ENCODE peak calls at places on chromosomes 1 and 21, in eight cellular contexts. X is SHP77 treated with DMSO at 0.1 percent for 48 hours; I is naive thymus-derived CD8-positive, alpha-beta T cell; U is adipocyte; L is mesendoderm; G is RKO; P is HT1080; M is NT2/D1. B is an unnamed sample.

GRCh38 chr1:208431721-208432120 is 187.5 kb upstream of the PLXNA2 start:
- DNase-seq in P (peak; percentile 92), L (no peak), G (peak; percentile 47), M (no peak), X (no peak), I (no peak), U (peak; percentile 73), B (no peak)

GRCh38 chr1:165699577-165699976 is 1.2 kb upstream of the ALDH9A1 start:
- DNase-seq in I (no peak), U (no peak), M (no peak), X (no peak), P (no peak), L (no peak), G (no peak), B (no peak)

GRCh38 chr1:46246548-46247432 is 773 bp upstream of the RAD54L start:
- DNase-seq in G (peak; percentile 66), I (no peak), P (no peak), M (no peak), U (peak; percentile 57), L (no peak), X (no peak), B (peak; percentile 33)

GRCh38 chr1:112169517-112169916 is 180.0 kb upstream of the KCND3 start:
- DNase-seq in G (no peak), I (no peak), X (no peak), M (no peak), L (no peak), P (no peak), U (no peak), B (no peak)

GRCh38 chr1:85296980-85297379 is 20.5 kb upstream of the BCL10 start:
- DNase-seq in G (no peak), I (no peak), X (no peak), L (no peak), U (peak; percentile 54), P (peak; percentile 5), M (no peak), B (no peak)

GRCh38 chr1:157798211-157798610 is 21.3 kb upstream of the FCRL2 start:
- DNase-seq in X (no peak), L (no peak), G (peak; percentile 45), M (no peak), P (peak; percentile 64), I (no peak), U (no peak), B (no peak)

GRCh38 chr1:24275510-24275909 is 43.6 kb upstream of the GRHL3 start:
- DNase-seq in X (no peak), I (no peak), M (no peak), L (no peak), P (peak; percentile 71), G (no peak), U (no peak), B (no peak)

GRCh38 chr1:69376408-69376807 is 191.3 kb upstream of the LRRC7 start:
- DNase-seq in X (no peak), G (no peak), L (no peak), P (no peak), U (no peak), I (no peak), M (no peak), B (no peak)

GRCh38 chr1:240190881-240191385 is 99.2 kb downstream of the FMN2 start:
- DNase-seq in P (peak; percentile 90), L (peak; percentile 48), G (peak; percentile 61), M (peak; percentile 18), U (peak; percentile 95), I (no peak), X (peak; percentile 63), B (no peak)

GRCh38 chr1:153545067-153546055 is at the start of gene S100A4:
- DNase-seq in M (peak; percentile 80), L (peak; percentile 98), G (no peak), U (peak; percentile 99), X (peak; percentile 97), P (peak; percentile 97), I (peak; percentile 84), B (peak; percentile 68)

GRCh38 chr1:233075045-233075444 is 124.6 kb downstream of the NTPCR start:
- DNase-seq in P (peak; percentile 71), I (no peak), L (no peak), X (no peak), G (peak; percentile 57), U (no peak), M (no peak), B (no peak)

GRCh38 chr1:37153116-37153515 is 118.8 kb upstream of the GRIK3 start:
- DNase-seq in X (no peak), I (no peak), G (no peak), U (no peak), L (no peak), M (no peak), P (no peak), B (no peak)

GRCh38 chr1:46643368-46643775 is 24.8 kb downstream of the ATPAF1 start:
- DNase-seq in L (no peak), G (no peak), M (no peak), U (peak; percentile 76), I (no peak), P (peak; percentile 81), X (peak; percentile 80), B (no peak)

GRCh38 chr1:47650205-47650604 is 212.4 kb downstream of the FOXD2 start:
- DNase-seq in L (peak; percentile 22), X (peak; percentile 87), P (peak; percentile 99), I (no peak), U (peak; percentile 9), M (no peak), G (peak; percentile 98), B (no peak)

GRCh38 chr1:225554216-225554812 is 98.6 kb downstream of the ENAH start:
- DNase-seq in X (peak; percentile 7), M (no peak), L (peak; percentile 38), U (peak; percentile 75), P (peak; percentile 34), G (peak; percentile 44), I (peak; percentile 35), B (no peak)

GRCh38 chr1:54245501-54245900 is 45.5 kb downstream of the MRPL37 start:
- DNase-seq in P (peak; percentile 71), X (no peak), G (no peak), L (no peak), U (no peak), I (no peak), M (no peak), B (no peak)

GRCh38 chr1:95018602-95019369 is 54.0 kb downstream of the ALG14 start:
- DNase-seq in M (no peak), P (peak; percentile 61), L (no peak), I (no peak), U (peak; percentile 47), X (no peak), G (no peak), B (no peak)

GRCh38 chr1:103146143-103146542 is 37.8 kb upstream of the COL11A1 start:
- DNase-seq in G (no peak), L (no peak), I (no peak), X (no peak), M (no peak), P (no peak), U (no peak), B (no peak)

GRCh38 chr1:229339520-229339919 is 3.3 kb downstream of the CCSAP start:
- DNase-seq in G (peak; percentile 47), L (no peak), U (no peak), I (no peak), P (no peak), X (no peak), M (no peak), B (no peak)

GRCh38 chr1:185398022-185398421 is 81.0 kb upstream of the IVNS1ABP start:
- DNase-seq in L (no peak), P (no peak), M (no peak), I (no peak), G (no peak), U (no peak), X (no peak), B (no peak)

GRCh38 chr21:44862869-44863685 is 10.4 kb downstream of the PTTG1IP start:
- DNase-seq in G (no peak), I (no peak), P (no peak), M (no peak), L (no peak), U (no peak), X (no peak), B (no peak)

GRCh38 chr1:47565676-47566075 is 127.8 kb downstream of the FOXD2 start:
- DNase-seq in X (no peak), U (no peak), P (no peak), L (no peak), M (no peak), I (no peak), G (no peak), B (no peak)

GRCh38 chr1:92944901-92945747 is 16.1 kb downstream of the DIPK1A start:
- DNase-seq in I (no peak), G (no peak), P (no peak), L (peak; percentile 58), X (no peak), M (no peak), U (no peak), B (no peak)

GRCh38 chr1:46364612-46365011 is 24.0 kb downstream of the NSUN4 start:
- DNase-seq in G (no peak), I (no peak), X (no peak), L (no peak), M (no peak), P (no peak), U (peak; percentile 17), B (no peak)

GRCh38 chr21:34282223-34282622 is 81.6 kb upstream of the KCNE2 start:
- DNase-seq in G (peak; percentile 77), M (no peak), I (no peak), L (no peak), U (no peak), P (peak; percentile 75), X (no peak), B (no peak)

GRCh38 chr1:20634065-20634593 is 871 bp downstream of the PINK1 start:
- DNase-seq in U (peak; percentile 17), G (no peak), P (no peak), L (no peak), M (no peak), I (no peak), X (peak; percentile 43), B (no peak)

GRCh38 chr1:64133036-64133435 is 70.4 kb upstream of the UBE2U start:
- DNase-seq in U (peak; percentile 69), L (no peak), G (peak; percentile 46), X (no peak), I (no peak), M (no peak), P (peak; percentile 98), B (no peak)

GRCh38 chr1:200386416-200386815 is 23.4 kb downstream of the ZNF281 start:
- DNase-seq in X (no peak), P (no peak), M (no peak), U (no peak), G (no peak), L (no peak), I (no peak), B (no peak)

B was measured in effector CD8-positive, alpha-beta T cell.